ENCODE peak calls at places on chromosomes 1 and 21, in four cellular contexts. P is HCT116, G is Panc1, C is HepG2. A is an unnamed sample.
A peak's percentile ranks its signal among the peaks of the same experiment; 100 is the strongest.

GRCh38 chr1:40898434-40898900 is 36.3 kb upstream of the CITED4 start:
- DNase-seq in C (no peak), G (no peak), P (no peak), A (no peak)

GRCh38 chr1:24018611-24019580 is 38.8 kb upstream of the SRSF10 start:
- DNase-seq in C (peak; percentile 98), P (peak; percentile 79), G (peak; percentile 87), A (peak; percentile 72)

GRCh38 chr1:206727981-206728380 is 42.6 kb upstream of the IL19 start:
- DNase-seq in C (no peak), P (no peak), G (no peak), A (no peak)

GRCh38 chr1:103461171-103462105 is 64.1 kb upstream of the RNPC3 start:
- DNase-seq in P (peak; percentile 4), G (no peak), C (no peak), A (peak; percentile 8)

GRCh38 chr21:42219606-42220137 is 732 bp downstream of the ABCG1 start:
- DNase-seq in P (no peak), G (no peak), C (no peak), A (no peak)

GRCh38 chr1:1594602-1594981 is 5.3 kb downstream of the FNDC10 start:
- DNase-seq in G (no peak), P (no peak), C (no peak), A (no peak)

GRCh38 chr21:31034378-31034777 is 3.9 kb downstream of the KRTAP19-8 start:
- DNase-seq in P (no peak), G (no peak), C (no peak), A (no peak)

GRCh38 chr21:35987475-35987874 is 72.9 kb downstream of the SETD4 start:
- DNase-seq in P (no peak), G (no peak), C (no peak), A (no peak)

GRCh38 chr1:8294170-8294697 is 23.7 kb upstream of the SLC45A1 start:
- DNase-seq in C (no peak), P (no peak), G (no peak), A (no peak)

GRCh38 chr1:19461352-19461645 is 24.0 kb downstream of the CAPZB start:
- DNase-seq in G (no peak), C (no peak), P (no peak), A (no peak)

GRCh38 chr21:26169061-26169610 is 1.4 kb downstream of the APP start:
- DNase-seq in C (peak; percentile 41), P (peak; percentile 29), G (no peak), A (no peak)

DNA sequence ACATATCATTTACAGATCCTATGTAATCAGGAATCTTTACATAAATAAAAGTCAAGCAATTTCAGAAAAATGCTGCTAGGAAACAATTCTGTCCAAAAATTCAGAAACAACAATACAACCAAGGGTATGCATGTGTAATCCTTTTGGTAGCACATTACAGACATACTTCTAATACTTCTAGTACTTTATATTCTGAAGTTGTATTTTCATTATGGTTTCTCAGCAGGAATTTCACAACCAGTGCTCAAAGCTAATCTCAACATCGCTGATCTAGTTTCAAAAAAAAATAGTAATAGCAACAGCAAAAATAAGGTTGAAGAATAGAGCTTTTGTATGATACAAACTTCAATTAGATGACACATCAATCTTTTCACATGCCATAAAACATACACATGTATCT is 545.2 kb downstream of the LTN1 start:
- DNase-seq in C (no peak), P (no peak), G (no peak), A (no peak)
- TF ChIP-seq TCF7L2 in C (no peak), P (no peak), G (no peak), A (no peak)

DNA sequence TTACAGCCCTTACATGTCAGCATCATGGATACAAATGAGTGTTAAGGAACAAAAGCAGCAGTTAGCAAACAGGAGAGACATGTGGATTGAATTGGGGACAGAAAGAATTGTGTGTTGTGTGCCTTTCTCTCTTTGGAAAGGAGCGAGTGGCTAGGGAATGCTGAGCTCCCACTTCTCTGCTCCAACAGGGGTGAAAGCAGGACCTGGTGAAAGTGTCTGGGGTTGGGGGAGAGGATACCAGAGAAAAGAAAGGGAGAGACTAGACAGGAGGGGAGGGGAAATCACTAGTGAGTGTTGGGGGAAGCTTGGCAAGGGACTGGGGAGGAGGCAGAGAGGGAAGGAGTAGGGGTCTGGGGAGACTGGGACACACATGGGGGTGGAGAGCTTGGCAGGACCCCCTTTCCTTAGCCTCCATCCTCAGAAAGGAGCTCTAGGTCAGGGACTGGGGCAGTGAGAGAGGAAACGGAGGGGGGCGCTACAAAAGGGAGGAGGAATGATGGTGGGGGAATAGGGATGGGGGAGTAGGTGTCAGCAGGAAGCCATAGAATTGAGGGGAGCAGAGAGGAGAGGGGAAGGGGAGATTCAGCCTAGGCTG is 2.2 kb downstream of the KIRREL1 start:
- DNase-seq in C (no peak), P (no peak), G (no peak), A (no peak)
- TF ChIP-seq TCF7L2 in C (no peak), P (no peak), G (no peak), A (no peak)

DNA sequence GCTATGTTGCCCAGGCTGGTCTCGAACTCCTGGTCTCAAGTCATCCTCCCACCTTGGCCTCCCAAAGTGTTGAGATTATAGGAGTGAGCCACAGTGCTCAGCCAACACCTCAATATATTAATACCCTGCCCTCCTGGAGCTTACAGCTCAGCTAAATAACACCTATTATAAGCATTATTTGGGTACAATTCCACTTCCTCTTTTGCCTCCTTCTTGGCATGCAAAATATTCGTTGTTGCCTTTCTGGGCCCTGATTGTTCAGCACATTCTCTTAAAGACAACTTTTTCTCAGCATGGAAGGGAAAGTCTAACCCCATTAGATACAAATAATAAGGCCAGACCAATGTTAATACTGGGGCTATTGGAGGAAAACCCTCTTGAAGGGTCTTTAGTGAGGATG is 2.8 kb downstream of the PAQR7 start:
- DNase-seq in G (no peak), C (no peak), P (no peak), A (no peak)
- TF ChIP-seq TCF7L2 in G (no peak), C (no peak), P (no peak), A (no peak)

GRCh38 chr1:12166834-12167492 is at the start of gene TNFRSF1B:
- DNase-seq in P (no peak), C (no peak), G (no peak), A (peak; percentile 96)
- TF ChIP-seq TCF7L2 in P (no peak), C (no peak), G (no peak), A (no peak)

GRCh38 chr1:181155339-181155738 is 66.8 kb downstream of the IER5 start:
- DNase-seq in G (no peak), C (no peak), P (no peak), A (peak; percentile 47)
- TF ChIP-seq TCF7L2 in G (no peak), C (no peak), P (no peak), A (no peak)

DNA sequence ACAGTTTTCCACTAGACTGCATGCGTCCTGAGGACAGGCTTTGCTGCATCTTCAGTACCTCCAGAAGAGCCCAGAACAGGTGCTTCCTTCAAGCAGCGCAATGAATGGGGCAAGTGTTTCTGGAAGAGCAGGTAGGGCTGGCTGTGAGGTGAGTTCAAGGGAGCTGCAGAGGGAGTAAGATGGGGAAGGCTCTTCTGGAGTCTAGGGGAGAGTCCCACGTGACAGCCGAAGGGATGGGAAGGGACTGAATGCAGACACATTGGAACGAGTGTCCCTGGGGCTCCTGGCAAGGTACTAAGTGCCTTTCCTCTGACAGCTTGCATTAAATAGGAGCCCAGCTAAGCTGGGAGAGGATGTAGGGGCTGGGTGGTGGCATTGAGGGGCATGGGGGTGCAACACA is 84.2 kb downstream of the FAM78B start:
- DNase-seq in P (no peak), C (no peak), G (no peak), A (no peak)
- TF ChIP-seq TCF7L2 in P (no peak), C (no peak), G (no peak), A (no peak)

DNA sequence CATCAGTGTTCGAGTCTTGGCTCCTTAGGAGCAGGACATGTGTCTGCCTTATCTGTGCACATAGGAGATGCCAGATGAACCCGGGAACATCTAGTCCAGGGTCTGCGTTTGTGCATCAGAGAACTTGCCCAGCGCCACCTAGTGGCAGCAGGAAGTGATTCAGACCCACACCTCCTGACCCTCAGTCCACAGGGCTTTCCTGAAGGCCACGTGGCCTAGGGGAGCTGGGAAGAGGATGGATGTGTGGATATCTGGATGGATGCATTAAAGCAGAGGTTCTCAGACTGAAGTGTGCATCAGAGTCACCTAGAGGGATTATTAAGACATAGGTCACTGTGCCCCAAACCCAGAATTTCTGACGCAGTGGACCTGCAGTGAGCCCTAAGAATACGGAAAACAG is 37.3 kb downstream of the CAPN8 start:
- DNase-seq in P (peak; percentile 54), G (no peak), C (peak; percentile 50), A (peak; percentile 82)
- TF ChIP-seq TCF7L2 in P (no peak), G (no peak), C (no peak), A (no peak)